ENCODE peak calls at places on chromosome 18, in nine cellular contexts. C is sigmoid colon, X is thoracic aorta, N is RWPE1, P is foreskin keratinocyte, H is tibial nerve, U is HFF-Myc, M is HFFc6, R is Peyer's patch. L is an unnamed sample.

GRCh38 chr18:12006488-12006840 is 25.2 kb downstream of the IMPA2 start:
- DNase-seq in U (no peak), P (no peak), M (no peak), C (no peak), N (no peak), R (no peak), H (no peak), X (no peak), L (no peak)

GRCh38 chr18:51257150-51257549 is 59.7 kb upstream of the MEX3C start:
- DNase-seq in C (no peak), U (no peak), M (no peak), R (no peak), P (no peak), N (no peak), X (no peak), H (no peak), L (no peak)

GRCh38 chr18:21315741-21316187 is 73.7 kb downstream of the GREB1L start:
- DNase-seq in M (no peak), X (no peak), U (no peak), R (no peak), C (no peak), N (no peak), P (no peak), H (no peak), L (no peak)

GRCh38 chr18:38077219-38077618 is 511.6 kb upstream of the CELF4 start:
- DNase-seq in R (no peak), N (no peak), P (peak), X (no peak), U (no peak), H (no peak), M (no peak), C (no peak), L (no peak)

GRCh38 chr18:57121542-57122112 is 25.3 kb upstream of the BOD1L2 start:
- DNase-seq in R (no peak), N (no peak), H (no peak), X (no peak), P (no peak), C (no peak), U (no peak), M (no peak), L (no peak)

GRCh38 chr18:76544511-76545350 is 49.7 kb upstream of the ZNF516 start:
- DNase-seq in R (no peak), U (no peak), M (no peak), P (no peak), N (no peak), H (no peak), X (no peak), C (no peak), L (no peak)

GRCh38 chr18:39223283-39223682 is 1657.7 kb upstream of the CELF4 start:
- DNase-seq in X (no peak), C (no peak), U (no peak), P (no peak), N (no peak), H (no peak), M (no peak), R (no peak), L (no peak)

GRCh38 chr18:37179384-37179783 is 350.5 kb downstream of the KIAA1328 start:
- DNase-seq in P (no peak), M (no peak), R (no peak), X (no peak), U (no peak), N (no peak), C (no peak), H (no peak), L (no peak)

GRCh38 chr18:80023173-80023572 is 11.1 kb upstream of the RBFA start:
- DNase-seq in U (no peak), H (no peak), M (no peak), X (no peak), N (no peak), C (no peak), P (no peak), R (no peak), L (no peak)

GRCh38 chr18:80247403-80247916 is at the start of gene PARD6G:
- DNase-seq in M (peak), C (peak), P (no peak), U (no peak), R (peak), X (peak), H (peak), N (peak), L (peak)

GRCh38 chr18:79706658-79707057 is 27.1 kb downstream of the CTDP1 start:
- DNase-seq in R (no peak), U (no peak), C (no peak), H (no peak), N (no peak), X (no peak), M (no peak), P (no peak), L (no peak)

GRCh38 chr18:8839285-8839684 is 133.9 kb downstream of the MTCL1 start:
- DNase-seq in H (no peak), N (no peak), R (no peak), M (no peak), P (no peak), U (no peak), C (no peak), X (no peak), L (no peak)

GRCh38 chr18:45166341-45167108 is 448.8 kb upstream of the SLC14A2 start:
- DNase-seq in H (no peak), C (no peak), N (peak), R (no peak), M (peak), X (no peak), U (peak), P (peak), L (peak)

GRCh38 chr18:47683774-47684173 is 246.7 kb downstream of the SMAD2 start:
- DNase-seq in H (no peak), C (no peak), P (peak), X (no peak), U (no peak), N (no peak), R (no peak), M (no peak), L (no peak)

GRCh38 chr18:5556317-5556974 is 12.6 kb upstream of the EPB41L3 start:
- DNase-seq in N (no peak), U (no peak), M (no peak), X (no peak), H (no peak), C (no peak), P (no peak), R (no peak), L (peak)

GRCh38 chr18:24071779-24072178 is 57.2 kb downstream of the TTC39C start:
- DNase-seq in N (no peak), C (no peak), X (no peak), P (no peak), M (no peak), R (no peak), H (no peak), U (no peak), L (no peak)

GRCh38 chr18:24127735-24128134 is 11.1 kb upstream of the CABYR start:
- DNase-seq in R (no peak), P (no peak), N (no peak), H (no peak), M (no peak), X (no peak), U (no peak), C (no peak), L (no peak)

GRCh38 chr18:22826726-22827125 is 106.4 kb upstream of the RBBP8 start:
- DNase-seq in U (no peak), C (no peak), P (peak), H (no peak), N (peak), M (no peak), X (no peak), R (no peak), L (no peak)

GRCh38 chr18:36636237-36636792 is 192.5 kb downstream of the TPGS2 start:
- DNase-seq in R (no peak), U (no peak), H (no peak), N (no peak), C (no peak), X (no peak), M (no peak), P (no peak), L (no peak)

GRCh38 chr18:58005036-58005435 is 39.0 kb upstream of the NEDD4L start:
- DNase-seq in M (no peak), N (no peak), R (no peak), X (no peak), U (peak), P (peak), C (no peak), H (no peak), L (no peak)

GRCh38 chr18:8721716-8722115 is 16.4 kb downstream of the MTCL1 start:
- DNase-seq in M (peak), U (no peak), P (peak), H (no peak), R (no peak), X (no peak), C (no peak), N (peak), L (no peak)

GRCh38 chr18:13710460-13710859 is 15.9 kb downstream of the FAM210A start:
- DNase-seq in M (peak), H (no peak), P (peak), R (no peak), X (no peak), C (no peak), U (no peak), N (peak), L (no peak)

GRCh38 chr18:44781890-44782289 is 101.2 kb downstream of the SETBP1 start:
- DNase-seq in R (no peak), H (no peak), M (no peak), P (peak), X (no peak), N (no peak), U (peak), C (no peak), L (peak)

GRCh38 chr18:4636957-4637356 is 181.8 kb upstream of the DLGAP1 start:
- DNase-seq in C (no peak), H (no peak), R (no peak), N (no peak), P (no peak), M (no peak), X (no peak), U (no peak), L (no peak)

GRCh38 chr18:58308463-58308862 is 264.4 kb downstream of the NEDD4L start:
- DNase-seq in U (no peak), N (no peak), R (no peak), H (no peak), M (no peak), C (no peak), P (no peak), X (no peak), L (no peak)

GRCh38 chr18:2847341-2848144 is 737 bp downstream of the EMILIN2 start:
- DNase-seq in H (no peak), R (no peak), U (no peak), X (no peak), M (no peak), N (no peak), P (peak), C (peak), L (no peak)

GRCh38 chr18:8732442-8733360 is 27.3 kb downstream of the MTCL1 start:
- DNase-seq in C (no peak), U (no peak), N (no peak), P (no peak), X (no peak), R (no peak), M (no peak), H (no peak), L (no peak)

GRCh38 chr18:61096231-61096630 is 237.0 kb upstream of the CDH20 start:
- DNase-seq in C (no peak), H (no peak), U (no peak), N (no peak), P (no peak), X (no peak), R (no peak), M (no peak), L (no peak)

GRCh38 chr18:154151-154550 is 4.2 kb upstream of the USP14 start:
- DNase-seq in R (no peak), U (no peak), H (no peak), P (no peak), M (no peak), C (no peak), X (no peak), N (no peak), L (no peak)
- TF ChIP-seq CTCF in R (no peak), U (no peak), H (no peak), P (no peak), M (no peak), C (no peak), X (no peak), N (no peak), L (no peak)

DNA sequence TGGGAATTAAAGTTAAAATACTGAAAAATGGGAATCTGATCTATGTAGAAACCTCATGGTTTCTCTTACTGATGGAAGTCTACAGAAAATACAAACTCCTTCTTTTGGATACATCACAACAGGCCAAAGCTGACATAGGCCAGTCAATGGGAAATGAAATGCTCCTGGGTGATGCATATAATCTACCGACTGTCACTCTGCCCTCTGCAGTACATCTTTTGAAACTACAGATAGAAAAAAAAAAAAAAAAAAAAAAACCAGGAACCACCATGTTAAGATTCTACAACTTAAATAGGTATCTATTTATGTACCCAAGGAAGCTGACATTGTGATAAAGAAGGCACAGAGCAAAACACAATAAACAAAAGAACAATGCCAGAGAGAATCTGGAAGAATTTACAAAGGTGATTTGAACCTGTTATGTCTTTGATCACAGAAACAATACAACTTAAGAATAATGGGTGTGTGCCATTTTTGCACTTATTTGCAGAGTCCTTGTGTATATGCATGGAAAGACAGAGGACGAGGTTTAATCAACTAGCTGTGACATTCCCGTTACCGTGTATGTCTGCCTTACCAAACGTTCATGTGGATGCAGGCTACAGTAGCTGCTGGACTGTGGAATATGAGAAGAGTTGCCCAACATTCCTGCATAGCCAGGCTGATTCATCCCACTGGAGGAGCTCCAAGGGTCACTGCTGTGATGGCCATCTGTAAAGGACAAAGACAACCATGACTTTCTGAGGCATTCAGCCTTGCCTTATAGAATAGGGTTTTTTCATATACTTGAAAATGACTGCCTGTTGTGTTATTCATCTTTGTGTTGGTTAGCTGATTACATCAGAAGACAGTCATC is 312.7 kb downstream of the TCF4 start:
- DNase-seq in M (peak), P (no peak), X (peak), C (no peak), H (no peak), N (no peak), R (no peak), U (peak), L (no peak)
- TF ChIP-seq CTCF in M (peak), P (peak), X (no peak), C (no peak), H (no peak), N (no peak), R (peak), U (peak), L (peak)

GRCh38 chr18:31162419-31162793 is 250 bp downstream of the DSC1 start:
- DNase-seq in P (peak), R (no peak), N (no peak), H (no peak), M (no peak), C (no peak), U (no peak), X (no peak), L (no peak)
- TF ChIP-seq CTCF in P (peak), R (no peak), N (no peak), H (no peak), M (no peak), C (no peak), U (no peak), X (no peak), L (no peak)

GRCh38 chr18:62437520-62438329 is 85.1 kb upstream of the ZCCHC2 start:
- DNase-seq in H (no peak), M (no peak), X (no peak), P (peak), N (peak), R (no peak), C (no peak), U (no peak), L (no peak)
- TF ChIP-seq CTCF in H (no peak), M (no peak), X (no peak), P (no peak), N (no peak), R (no peak), C (no peak), U (no peak), L (no peak)

DNA sequence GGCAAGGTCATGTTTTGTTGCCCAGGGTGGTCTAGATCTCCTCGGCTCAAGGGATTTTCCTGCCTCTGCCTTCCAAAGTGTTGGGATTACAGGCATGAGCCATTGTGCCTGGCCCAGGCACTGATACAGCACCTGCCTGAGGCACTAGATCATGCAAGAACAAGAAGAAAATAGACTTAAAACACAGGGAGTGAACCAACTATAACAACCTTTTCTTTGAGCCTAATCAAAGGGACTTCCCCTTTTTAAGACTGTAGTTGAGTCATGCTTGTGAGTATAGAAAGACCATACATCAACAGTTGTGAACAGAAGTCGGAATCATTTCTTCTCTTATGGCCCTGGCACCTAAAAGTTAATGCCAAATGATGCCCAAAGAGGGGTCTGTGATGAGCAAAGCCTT is 47.9 kb upstream of the MAPRE2 start:
- DNase-seq in H (no peak), C (no peak), U (no peak), R (no peak), X (no peak), P (peak), M (no peak), N (no peak), L (no peak)
- TF ChIP-seq CTCF in H (no peak), C (no peak), U (no peak), R (no peak), X (no peak), P (no peak), M (no peak), N (no peak), L (no peak)

GRCh38 chr18:25560369-25560768 is 208.4 kb upstream of the ZNF521 start:
- DNase-seq in N (no peak), H (no peak), P (no peak), C (no peak), U (no peak), M (no peak), X (no peak), R (no peak), L (peak)

GRCh38 chr18:25563816-25564370 is 211.9 kb upstream of the ZNF521 start:
- DNase-seq in M (no peak), C (no peak), P (no peak), R (no peak), X (no peak), N (no peak), U (no peak), H (no peak), L (no peak)

GRCh38 chr18:25557006-25557405 is 205.0 kb upstream of the ZNF521 start:
- DNase-seq in C (no peak), N (no peak), R (no peak), H (no peak), U (no peak), M (no peak), X (no peak), P (no peak), L (no peak)

GRCh38 chr18:25563346-25563745 is 211.4 kb upstream of the ZNF521 start:
- DNase-seq in R (no peak), U (no peak), X (no peak), P (no peak), H (no peak), C (no peak), M (no peak), N (no peak), L (no peak)

GRCh38 chr18:25561923-25562322 is 210.0 kb upstream of the ZNF521 start:
- DNase-seq in H (no peak), M (peak), P (peak), C (no peak), R (no peak), X (no peak), N (no peak), U (no peak), L (peak)
- TF ChIP-seq CTCF in H (no peak), M (peak), P (peak), C (no peak), R (no peak), X (no peak), N (no peak), U (peak), L (peak)

GRCh38 chr18:63070750-63071502 is 248.6 kb downstream of the BCL2 start:
- DNase-seq in P (no peak), N (no peak), R (no peak), H (no peak), U (no peak), X (no peak), C (no peak), M (no peak), L (no peak)

GRCh38 chr18:63078471-63078870 is 241.1 kb downstream of the BCL2 start:
- DNase-seq in N (no peak), X (no peak), U (no peak), R (no peak), C (no peak), P (no peak), M (no peak), H (no peak), L (no peak)

GRCh38 chr18:63071566-63072175 is 247.9 kb downstream of the BCL2 start:
- DNase-seq in C (no peak), H (no peak), R (no peak), M (no peak), U (no peak), X (no peak), P (peak), N (no peak), L (no peak)

GRCh38 chr18:63073481-63073880 is 246.1 kb downstream of the BCL2 start:
- DNase-seq in P (no peak), C (no peak), M (no peak), H (no peak), U (no peak), X (no peak), N (no peak), R (no peak), L (no peak)

DNA sequence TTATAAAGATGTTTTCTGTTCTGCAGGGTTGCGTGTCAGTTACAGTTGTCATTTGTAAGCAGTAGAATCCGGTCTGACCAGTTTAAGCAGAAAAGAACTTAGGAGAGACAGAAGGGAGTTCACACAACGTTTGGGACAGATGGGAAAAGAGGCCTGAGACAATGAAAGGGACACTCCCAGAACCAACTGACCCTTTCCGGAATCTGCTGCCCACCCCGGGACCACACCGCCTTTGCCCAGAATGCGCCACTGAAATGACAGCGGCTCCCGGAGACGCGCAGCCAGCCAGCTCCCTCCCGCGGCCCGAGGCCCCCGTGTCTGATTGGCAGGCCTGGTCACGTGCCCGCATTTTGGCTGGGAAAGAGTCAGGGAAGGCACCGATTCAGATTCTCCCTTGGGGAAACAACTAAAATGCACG is 244.6 kb downstream of the BCL2 start:
- DNase-seq in H (peak), N (peak), P (peak), R (peak), U (no peak), X (no peak), M (no peak), C (peak), L (no peak)
- TF ChIP-seq CTCF in H (no peak), N (no peak), P (peak), R (peak), U (no peak), X (no peak), M (no peak), C (no peak), L (no peak)

GRCh38 chr18:62187543-62188378 is 706 bp downstream of the RELCH start:
- DNase-seq in P (peak), C (no peak), H (peak), R (no peak), M (peak), N (no peak), U (no peak), X (no peak), L (no peak)
- TF ChIP-seq CTCF in P (peak), C (no peak), H (no peak), R (no peak), M (peak), N (peak), U (no peak), X (peak), L (no peak)

GRCh38 chr18:63981719-63982118 is 11.8 kb downstream of the SERPINB8 start:
- DNase-seq in P (no peak), C (no peak), M (no peak), U (no peak), N (no peak), R (no peak), H (no peak), X (no peak), L (no peak)
- TF ChIP-seq CTCF in P (no peak), C (no peak), M (no peak), U (no peak), N (no peak), R (no peak), H (no peak), X (no peak), L (no peak)

L was measured in AG09319.